ENCODE peak calls at places on chromosome 1, in seven cellular contexts. One of them, this sample, is unnamed.

GRCh38 chr1:207022996-207023679 is 9.4 kb downstream of the C1orf116 start:
- DNase-seq in H1: no peak
- DNase-seq in GM12878: no peak
- DNase-seq in HepG2: peak
- DNase-seq in SK-N-SH: no peak
- DNase-seq in A549: no peak
- DNase-seq in K562: no peak
- DNase-seq in this sample: no peak

GRCh38 chr1:147084273-147085096 is 87.8 kb downstream of the PRKAB2 start:
- DNase-seq in HepG2: peak
- DNase-seq in SK-N-SH: peak
- DNase-seq in GM12878: peak
- DNase-seq in H1: peak
- DNase-seq in A549: peak
- DNase-seq in K562: peak
- DNase-seq in this sample: peak

GRCh38 chr1:226798427-226799411 is 59.6 kb upstream of the ITPKB start:
- DNase-seq in HepG2: no peak
- DNase-seq in K562: peak
- DNase-seq in GM12878: peak
- DNase-seq in SK-N-SH: no peak
- DNase-seq in H1: no peak
- DNase-seq in A549: no peak
- DNase-seq in this sample: no peak

GRCh38 chr1:87224209-87224608 is 104.5 kb upstream of the LMO4 start:
- DNase-seq in HepG2: no peak
- DNase-seq in SK-N-SH: no peak
- DNase-seq in A549: peak
- DNase-seq in K562: no peak
- DNase-seq in H1: no peak
- DNase-seq in GM12878: no peak
- DNase-seq in this sample: peak

GRCh38 chr1:184387069-184387870 is 441 bp downstream of the C1orf21 start:
- DNase-seq in K562: peak
- DNase-seq in HepG2: no peak
- DNase-seq in H1: peak
- DNase-seq in A549: peak
- DNase-seq in SK-N-SH: peak
- DNase-seq in GM12878: no peak
- DNase-seq in this sample: peak

GRCh38 chr1:219806020-219806419 is 122.3 kb downstream of the SLC30A10 start:
- DNase-seq in HepG2: no peak
- DNase-seq in GM12878: no peak
- DNase-seq in A549: no peak
- DNase-seq in H1: no peak
- DNase-seq in SK-N-SH: no peak
- DNase-seq in K562: no peak
- DNase-seq in this sample: no peak

GRCh38 chr1:201859424-201859823 is 29.3 kb upstream of the SHISA4 start:
- DNase-seq in SK-N-SH: no peak
- DNase-seq in GM12878: no peak
- DNase-seq in K562: no peak
- DNase-seq in A549: no peak
- DNase-seq in H1: no peak
- DNase-seq in HepG2: no peak
- DNase-seq in this sample: no peak

GRCh38 chr1:225652726-225653462 is at the start of gene ENAH:
- DNase-seq in K562: peak
- DNase-seq in SK-N-SH: peak
- DNase-seq in A549: peak
- DNase-seq in GM12878: no peak
- DNase-seq in HepG2: peak
- DNase-seq in H1: peak
- DNase-seq in this sample: peak

GRCh38 chr1:232339077-232339476 is 290.9 kb downstream of the SIPA1L2 start:
- DNase-seq in A549: no peak
- DNase-seq in GM12878: no peak
- DNase-seq in HepG2: no peak
- DNase-seq in H1: no peak
- DNase-seq in SK-N-SH: no peak
- DNase-seq in K562: no peak
- DNase-seq in this sample: no peak

GRCh38 chr1:229107302-229107815 is 163.6 kb upstream of the RAB4A start:
- DNase-seq in K562: no peak
- DNase-seq in A549: no peak
- DNase-seq in HepG2: no peak
- DNase-seq in GM12878: no peak
- DNase-seq in SK-N-SH: no peak
- DNase-seq in H1: no peak
- DNase-seq in this sample: no peak

GRCh38 chr1:79457825-79458224 is 451.3 kb upstream of the ADGRL4 start:
- DNase-seq in K562: no peak
- DNase-seq in H1: no peak
- DNase-seq in GM12878: no peak
- DNase-seq in SK-N-SH: no peak
- DNase-seq in HepG2: no peak
- DNase-seq in A549: no peak
- DNase-seq in this sample: no peak

GRCh38 chr1:68143633-68144032 is 88.7 kb downstream of the WLS start:
- DNase-seq in SK-N-SH: no peak
- DNase-seq in H1: no peak
- DNase-seq in HepG2: no peak
- DNase-seq in GM12878: no peak
- DNase-seq in K562: no peak
- DNase-seq in A549: no peak
- DNase-seq in this sample: no peak

GRCh38 chr1:85465099-85465790 is at the start of gene DDAH1:
- DNase-seq in A549: peak
- DNase-seq in SK-N-SH: peak
- DNase-seq in H1: peak
- DNase-seq in GM12878: no peak
- DNase-seq in K562: no peak
- DNase-seq in HepG2: peak
- DNase-seq in this sample: peak

GRCh38 chr1:240998024-240998423 is 359.0 kb downstream of the RGS7 start:
- DNase-seq in A549: no peak
- DNase-seq in SK-N-SH: no peak
- DNase-seq in GM12878: no peak
- DNase-seq in H1: no peak
- DNase-seq in K562: no peak
- DNase-seq in HepG2: no peak
- DNase-seq in this sample: no peak

GRCh38 chr1:1432566-1432950 is 2.9 kb upstream of the VWA1 start:
- DNase-seq in HepG2: no peak
- DNase-seq in K562: no peak
- DNase-seq in A549: no peak
- DNase-seq in SK-N-SH: peak
- DNase-seq in H1: no peak
- DNase-seq in GM12878: no peak
- DNase-seq in this sample: no peak

GRCh38 chr1:25197235-25197930 is 34.9 kb downstream of the SYF2 start:
- DNase-seq in A549: no peak
- DNase-seq in SK-N-SH: no peak
- DNase-seq in H1: no peak
- DNase-seq in HepG2: peak
- DNase-seq in GM12878: no peak
- DNase-seq in K562: no peak
- DNase-seq in this sample: no peak

GRCh38 chr1:55582078-55582477 is 366.9 kb upstream of the USP24 start:
- DNase-seq in A549: no peak
- DNase-seq in GM12878: no peak
- DNase-seq in SK-N-SH: no peak
- DNase-seq in K562: no peak
- DNase-seq in H1: no peak
- DNase-seq in HepG2: no peak
- DNase-seq in this sample: no peak

GRCh38 chr1:67855944-67856343 is 22.7 kb upstream of the GNG12 start:
- DNase-seq in H1: no peak
- DNase-seq in GM12878: no peak
- DNase-seq in K562: no peak
- DNase-seq in SK-N-SH: no peak
- DNase-seq in HepG2: no peak
- DNase-seq in A549: no peak
- DNase-seq in this sample: peak

DNA sequence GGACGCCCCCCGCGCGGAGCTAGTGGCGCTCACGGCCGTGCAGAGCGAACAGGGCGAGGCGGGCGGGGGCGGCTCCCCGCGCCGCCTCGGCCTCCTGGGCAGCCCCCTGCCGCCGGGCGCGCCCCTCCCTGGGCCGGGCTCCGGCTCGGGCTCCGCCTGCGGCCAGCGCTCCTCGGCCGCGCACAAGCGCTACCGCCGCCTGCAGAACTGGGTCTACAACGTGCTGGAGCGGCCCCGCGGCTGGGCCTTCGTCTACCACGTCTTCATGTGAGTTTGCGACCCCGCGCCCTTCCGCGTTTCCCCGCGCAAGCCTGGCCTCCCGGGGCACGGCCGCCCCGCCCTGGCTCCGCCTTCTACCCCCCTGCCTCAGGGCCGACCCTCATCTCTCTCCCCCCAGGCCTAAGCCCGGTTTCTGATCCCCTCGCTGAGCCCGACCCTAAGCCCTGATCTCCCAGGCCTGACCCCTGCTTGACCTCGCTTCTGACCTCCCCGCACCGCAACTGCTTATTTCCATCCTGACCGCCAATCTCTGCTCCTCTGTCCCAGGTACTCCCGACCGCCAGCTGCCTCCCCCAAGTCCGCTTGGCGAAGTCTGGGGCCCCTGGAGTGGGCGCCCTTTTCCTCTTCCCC is 669 bp downstream of the KCNQ4 start:
- DNase-seq in GM12878: no peak
- DNase-seq in A549: no peak
- DNase-seq in HepG2: no peak
- DNase-seq in K562: peak
- DNase-seq in H1: peak
- DNase-seq in SK-N-SH: peak
- DNase-seq in this sample: no peak
- TF ChIP-seq RFX5 in GM12878: no peak
- TF ChIP-seq RFX5 in A549: no peak
- TF ChIP-seq RFX5 in HepG2: no peak
- TF ChIP-seq RFX5 in K562: no peak
- TF ChIP-seq RFX5 in H1: no peak
- TF ChIP-seq RFX5 in SK-N-SH: no peak
- TF ChIP-seq RFX5 in this sample: no peak

GRCh38 chr1:15060104-15060503 is 93.4 kb upstream of the TMEM51 start:
- DNase-seq in HepG2: no peak
- DNase-seq in K562: no peak
- DNase-seq in SK-N-SH: no peak
- DNase-seq in A549: no peak
- DNase-seq in GM12878: no peak
- DNase-seq in H1: no peak
- DNase-seq in this sample: no peak
- TF ChIP-seq RFX5 in HepG2: no peak
- TF ChIP-seq RFX5 in K562: no peak
- TF ChIP-seq RFX5 in SK-N-SH: no peak
- TF ChIP-seq RFX5 in A549: no peak
- TF ChIP-seq RFX5 in GM12878: no peak
- TF ChIP-seq RFX5 in H1: no peak
- TF ChIP-seq RFX5 in this sample: no peak

GRCh38 chr1:17199267-17200044 is 5.5 kb upstream of the PADI1 start:
- DNase-seq in A549: no peak
- DNase-seq in K562: no peak
- DNase-seq in H1: no peak
- DNase-seq in SK-N-SH: no peak
- DNase-seq in GM12878: no peak
- DNase-seq in HepG2: no peak
- DNase-seq in this sample: peak
- TF ChIP-seq RFX5 in A549: no peak
- TF ChIP-seq RFX5 in K562: no peak
- TF ChIP-seq RFX5 in H1: no peak
- TF ChIP-seq RFX5 in SK-N-SH: no peak
- TF ChIP-seq RFX5 in GM12878: no peak
- TF ChIP-seq RFX5 in HepG2: no peak
- TF ChIP-seq RFX5 in this sample: no peak

DNA sequence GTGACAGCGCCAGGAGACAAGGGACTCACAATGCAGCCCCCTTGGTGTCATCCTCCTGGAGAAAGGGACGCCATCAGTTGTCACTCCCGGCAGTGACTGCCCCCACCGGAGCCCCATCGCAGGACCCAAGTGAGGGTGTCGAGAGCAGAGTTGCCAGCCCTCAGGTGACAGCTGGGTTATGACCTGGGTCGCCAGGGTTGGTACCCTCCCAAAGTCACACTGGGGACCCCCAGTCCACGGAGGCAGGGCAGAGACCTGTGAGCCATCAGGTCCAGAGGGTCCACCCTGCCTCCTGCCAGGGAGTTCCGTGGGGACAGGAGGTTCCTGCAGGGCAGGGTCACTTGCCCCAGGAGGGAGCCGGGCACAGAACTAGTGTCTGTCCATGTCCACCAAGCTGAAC is 78.2 kb upstream of the IFFO2 start:
- DNase-seq in A549: no peak
- DNase-seq in HepG2: no peak
- DNase-seq in GM12878: no peak
- DNase-seq in K562: no peak
- DNase-seq in SK-N-SH: no peak
- DNase-seq in H1: no peak
- DNase-seq in this sample: no peak
- TF ChIP-seq RFX5 in A549: no peak
- TF ChIP-seq RFX5 in HepG2: no peak
- TF ChIP-seq RFX5 in GM12878: no peak
- TF ChIP-seq RFX5 in K562: no peak
- TF ChIP-seq RFX5 in SK-N-SH: no peak
- TF ChIP-seq RFX5 in H1: no peak
- TF ChIP-seq RFX5 in this sample: no peak

GRCh38 chr1:16905112-16905855 is 9.5 kb downstream of the RNU1-2 start:
- DNase-seq in H1: peak
- DNase-seq in GM12878: peak
- DNase-seq in A549: peak
- DNase-seq in HepG2: peak
- DNase-seq in K562: peak
- DNase-seq in SK-N-SH: no peak
- DNase-seq in this sample: peak
- TF ChIP-seq RFX5 in H1: no peak
- TF ChIP-seq RFX5 in GM12878: no peak
- TF ChIP-seq RFX5 in A549: no peak
- TF ChIP-seq RFX5 in HepG2: no peak
- TF ChIP-seq RFX5 in K562: no peak
- TF ChIP-seq RFX5 in SK-N-SH: no peak
- TF ChIP-seq RFX5 in this sample: no peak

GRCh38 chr1:37983546-37983945 is 6.3 kb downstream of the SF3A3 start:
- DNase-seq in H1: no peak
- DNase-seq in HepG2: no peak
- DNase-seq in GM12878: no peak
- DNase-seq in K562: no peak
- DNase-seq in SK-N-SH: no peak
- DNase-seq in A549: no peak
- DNase-seq in this sample: no peak
- TF ChIP-seq RFX5 in H1: no peak
- TF ChIP-seq RFX5 in HepG2: no peak
- TF ChIP-seq RFX5 in GM12878: no peak
- TF ChIP-seq RFX5 in K562: no peak
- TF ChIP-seq RFX5 in SK-N-SH: no peak
- TF ChIP-seq RFX5 in A549: no peak
- TF ChIP-seq RFX5 in this sample: no peak